ENCODE peak calls at places on chromosomes 4 and X, in five cellular contexts. One of them, this sample, is unnamed. For H3K4me1, the result is how much of the 10 kb centered on the place peaks cover.

GRCh38 chrX:18861436-18861950 is 122.4 kb downstream of the PHKA2 start:
- DNase-seq in psoas muscle: no peak
- DNase-seq in tibial artery: no peak
- DNase-seq in aorta: no peak
- DNase-seq in stomach: no peak
- DNase-seq in this sample: no peak

GRCh38 chr4:155376387-155377268 is at the start of gene MAP9:
- DNase-seq in aorta: peak
- DNase-seq in psoas muscle: peak
- DNase-seq in tibial artery: peak
- DNase-seq in stomach: peak
- DNase-seq in this sample: peak

GRCh38 chrX:1507511-1508463 is 29.2 kb downstream of the P2RY8 start:
- DNase-seq in psoas muscle: no peak
- DNase-seq in aorta: no peak
- DNase-seq in stomach: no peak
- DNase-seq in tibial artery: no peak
- DNase-seq in this sample: no peak

GRCh38 chrX:47849776-47850175 is 13.1 kb downstream of the ZNF81 start:
- DNase-seq in psoas muscle: no peak
- DNase-seq in aorta: no peak
- DNase-seq in stomach: no peak
- DNase-seq in tibial artery: no peak
- DNase-seq in this sample: no peak

GRCh38 chr4:8643441-8643840 is 50.9 kb downstream of the CPZ start:
- DNase-seq in tibial artery: peak
- DNase-seq in aorta: no peak
- DNase-seq in psoas muscle: no peak
- DNase-seq in stomach: peak
- DNase-seq in this sample: no peak

GRCh38 chrX:147738260-147738659 is 173.5 kb upstream of the FMR1 start:
- DNase-seq in aorta: no peak
- DNase-seq in psoas muscle: no peak
- DNase-seq in stomach: no peak
- DNase-seq in tibial artery: no peak
- DNase-seq in this sample: no peak

GRCh38 chrX:17627026-17627425 is 110.3 kb upstream of the SCML1 start:
- DNase-seq in psoas muscle: no peak
- DNase-seq in tibial artery: no peak
- DNase-seq in stomach: no peak
- DNase-seq in aorta: no peak
- DNase-seq in this sample: no peak

GRCh38 chrX:2500681-2501151 is at the start of the genes DHRSX and ZBED1:
- DNase-seq in tibial artery: no peak
- DNase-seq in stomach: peak
- DNase-seq in aorta: peak
- DNase-seq in psoas muscle: peak
- DNase-seq in this sample: peak

GRCh38 chr4:160745126-160745525 is 1418.7 kb downstream of the FSTL5 start:
- DNase-seq in tibial artery: no peak
- DNase-seq in psoas muscle: no peak
- DNase-seq in stomach: no peak
- DNase-seq in aorta: no peak
- DNase-seq in this sample: no peak

GRCh38 chr4:127188847-127189246 is 443.9 kb upstream of the INTU start:
- DNase-seq in stomach: no peak
- DNase-seq in psoas muscle: no peak
- DNase-seq in tibial artery: no peak
- DNase-seq in aorta: no peak
- DNase-seq in this sample: no peak

GRCh38 chr4:108056418-108056817 is 66.7 kb downstream of the HADH start:
- DNase-seq in psoas muscle: no peak
- DNase-seq in tibial artery: no peak
- DNase-seq in aorta: no peak
- DNase-seq in stomach: no peak
- DNase-seq in this sample: no peak
- H3K4me1 ChIP-seq in psoas muscle: under half
- H3K4me1 ChIP-seq in tibial artery: under half
- H3K4me1 ChIP-seq in aorta: under half
- H3K4me1 ChIP-seq in stomach: under half
- H3K4me1 ChIP-seq in this sample: under half

GRCh38 chr4:676871-677235 is 2.5 kb downstream of the MYL5 start:
- DNase-seq in aorta: peak
- DNase-seq in stomach: no peak
- DNase-seq in tibial artery: peak
- DNase-seq in psoas muscle: peak
- DNase-seq in this sample: no peak
- H3K4me1 ChIP-seq in aorta: under half
- H3K4me1 ChIP-seq in stomach: under half
- H3K4me1 ChIP-seq in tibial artery: under half
- H3K4me1 ChIP-seq in psoas muscle: half or more
- H3K4me1 ChIP-seq in this sample: half or more

DNA sequence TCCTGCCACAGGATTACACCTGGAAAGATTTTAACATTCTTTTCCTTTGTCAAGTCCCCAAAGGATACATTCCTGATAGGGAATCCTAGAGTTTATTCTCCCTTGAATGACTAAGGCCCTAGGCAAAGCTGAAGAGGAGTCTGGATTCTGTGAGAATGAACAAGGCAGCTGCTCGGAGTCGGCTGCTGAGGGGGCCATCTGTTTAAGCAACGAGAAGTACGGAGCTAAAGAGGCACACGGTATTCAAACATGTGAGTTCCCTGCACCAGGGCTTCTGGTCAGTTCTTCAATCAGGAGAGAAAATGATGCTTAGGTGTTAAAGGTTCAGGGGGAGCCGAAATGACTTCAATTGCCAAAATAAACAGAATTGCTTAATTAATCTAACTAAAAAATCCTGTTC is 97.6 kb downstream of the MGST2 start:
- DNase-seq in psoas muscle: no peak
- DNase-seq in stomach: no peak
- DNase-seq in aorta: no peak
- DNase-seq in tibial artery: no peak
- DNase-seq in this sample: no peak
- H3K4me1 ChIP-seq in psoas muscle: half or more
- H3K4me1 ChIP-seq in stomach: under half
- H3K4me1 ChIP-seq in aorta: under half
- H3K4me1 ChIP-seq in tibial artery: under half
- H3K4me1 ChIP-seq in this sample: half or more

DNA sequence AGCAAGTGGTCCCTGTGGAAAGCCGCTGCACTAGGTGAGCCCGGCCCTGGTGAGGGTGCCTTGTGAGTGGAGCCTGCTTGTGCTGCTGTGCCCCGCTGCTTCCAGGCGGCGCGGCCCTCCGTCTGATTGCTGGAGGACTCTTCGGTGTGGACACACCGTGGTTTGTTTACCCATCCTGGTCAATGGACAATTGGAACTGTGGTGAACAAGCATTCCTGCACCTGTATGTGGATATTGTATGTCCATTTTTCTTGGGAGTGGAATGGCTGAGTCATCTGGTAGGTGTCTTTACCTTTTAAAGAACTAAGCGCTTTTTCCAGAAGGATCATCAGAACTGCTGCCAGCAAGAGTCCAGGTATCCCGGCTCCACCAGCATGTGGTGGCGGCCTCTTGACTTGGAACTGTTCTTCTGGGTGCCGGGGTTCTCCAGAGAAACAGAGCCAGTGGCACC is 15.6 kb downstream of the MAEA start:
- DNase-seq in tibial artery: no peak
- DNase-seq in aorta: no peak
- DNase-seq in psoas muscle: peak
- DNase-seq in stomach: no peak
- DNase-seq in this sample: no peak
- H3K4me1 ChIP-seq in tibial artery: under half
- H3K4me1 ChIP-seq in aorta: under half
- H3K4me1 ChIP-seq in psoas muscle: under half
- H3K4me1 ChIP-seq in stomach: under half
- H3K4me1 ChIP-seq in this sample: under half

GRCh38 chr4:182756161-182756690 is 161.0 kb downstream of the DCTD start:
- DNase-seq in tibial artery: no peak
- DNase-seq in psoas muscle: no peak
- DNase-seq in stomach: no peak
- DNase-seq in aorta: no peak
- DNase-seq in this sample: no peak

GRCh38 chr4:182758288-182758687 is 158.9 kb downstream of the DCTD start:
- DNase-seq in tibial artery: no peak
- DNase-seq in stomach: no peak
- DNase-seq in aorta: no peak
- DNase-seq in psoas muscle: no peak
- DNase-seq in this sample: no peak

GRCh38 chr4:182749768-182750167 is 167.4 kb downstream of the DCTD start:
- DNase-seq in tibial artery: no peak
- DNase-seq in stomach: no peak
- DNase-seq in psoas muscle: no peak
- DNase-seq in aorta: no peak
- DNase-seq in this sample: no peak

GRCh38 chr4:182752158-182752910 is 164.9 kb downstream of the DCTD start:
- DNase-seq in psoas muscle: no peak
- DNase-seq in tibial artery: no peak
- DNase-seq in stomach: no peak
- DNase-seq in aorta: no peak
- DNase-seq in this sample: no peak

DNA sequence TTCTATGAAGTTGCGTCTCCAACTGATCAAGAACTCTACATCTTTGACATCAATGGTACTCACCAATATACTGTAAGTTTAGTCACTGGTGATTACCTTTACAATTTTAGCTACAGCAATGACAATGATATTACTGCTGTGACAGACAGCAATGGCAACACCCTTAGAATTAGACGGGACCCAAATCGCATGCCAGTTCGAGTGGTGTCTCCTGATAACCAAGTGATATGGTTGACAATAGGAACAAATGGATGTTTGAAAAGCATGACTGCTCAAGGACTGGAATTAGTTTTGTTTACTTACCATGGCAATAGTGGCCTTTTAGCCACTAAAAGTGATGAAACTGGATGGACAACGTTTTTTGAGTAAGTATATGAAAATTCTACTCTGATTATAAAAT is 162.3 kb downstream of the DCTD start:
- DNase-seq in stomach: no peak
- DNase-seq in tibial artery: no peak
- DNase-seq in aorta: no peak
- DNase-seq in psoas muscle: no peak
- DNase-seq in this sample: no peak
- H3K4me1 ChIP-seq in stomach: under half
- H3K4me1 ChIP-seq in tibial artery: under half
- H3K4me1 ChIP-seq in aorta: under half
- H3K4me1 ChIP-seq in psoas muscle: under half
- H3K4me1 ChIP-seq in this sample: under half

GRCh38 chr4:137524642-137525384 is 7.5 kb downstream of the PCDH18 start:
- DNase-seq in tibial artery: no peak
- DNase-seq in aorta: no peak
- DNase-seq in psoas muscle: no peak
- DNase-seq in stomach: no peak
- DNase-seq in this sample: no peak
- H3K4me1 ChIP-seq in tibial artery: half or more
- H3K4me1 ChIP-seq in aorta: under half
- H3K4me1 ChIP-seq in psoas muscle: under half
- H3K4me1 ChIP-seq in stomach: under half
- H3K4me1 ChIP-seq in this sample: under half

DNA sequence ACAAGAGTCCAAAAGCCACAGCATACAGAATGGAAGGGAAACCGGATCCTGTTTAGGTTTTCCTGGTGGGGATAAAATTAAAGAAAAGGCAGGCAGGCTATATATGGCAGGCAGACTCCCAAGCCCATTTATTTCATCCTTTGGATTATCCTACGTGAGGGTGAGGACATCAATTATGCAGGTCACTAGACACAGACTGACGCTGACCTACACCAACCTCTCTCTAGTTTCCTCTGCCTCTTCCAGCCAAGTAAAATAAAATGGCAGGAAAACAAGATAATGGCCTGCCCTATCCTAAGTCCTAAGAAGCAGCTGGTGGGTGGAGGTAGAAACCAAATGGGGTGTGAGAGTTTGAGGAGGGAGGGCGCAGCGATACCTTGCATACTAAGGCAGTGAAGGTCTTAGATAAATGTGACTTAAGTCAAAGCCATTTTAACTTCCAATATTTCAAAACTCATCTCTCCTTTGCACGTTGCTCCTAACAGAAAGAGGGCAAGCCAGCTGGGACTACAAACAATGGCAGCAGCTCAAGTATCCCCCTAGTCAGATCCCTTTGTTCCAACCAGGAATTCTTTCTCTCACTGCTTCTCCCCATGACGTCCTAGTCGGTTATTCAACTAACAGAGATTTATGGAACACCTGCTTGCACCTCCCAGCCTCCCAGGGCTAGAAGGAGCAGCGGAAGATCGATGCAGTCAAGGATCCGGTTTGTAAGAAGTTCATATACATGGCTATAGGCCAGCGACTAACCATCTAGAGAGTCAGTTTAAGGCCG is 72.8 kb downstream of the IRF2 start:
- DNase-seq in stomach: no peak
- DNase-seq in psoas muscle: no peak
- DNase-seq in aorta: no peak
- DNase-seq in tibial artery: no peak
- DNase-seq in this sample: no peak
- H3K4me1 ChIP-seq in stomach: under half
- H3K4me1 ChIP-seq in psoas muscle: half or more
- H3K4me1 ChIP-seq in aorta: under half
- H3K4me1 ChIP-seq in tibial artery: under half
- H3K4me1 ChIP-seq in this sample: half or more

DNA sequence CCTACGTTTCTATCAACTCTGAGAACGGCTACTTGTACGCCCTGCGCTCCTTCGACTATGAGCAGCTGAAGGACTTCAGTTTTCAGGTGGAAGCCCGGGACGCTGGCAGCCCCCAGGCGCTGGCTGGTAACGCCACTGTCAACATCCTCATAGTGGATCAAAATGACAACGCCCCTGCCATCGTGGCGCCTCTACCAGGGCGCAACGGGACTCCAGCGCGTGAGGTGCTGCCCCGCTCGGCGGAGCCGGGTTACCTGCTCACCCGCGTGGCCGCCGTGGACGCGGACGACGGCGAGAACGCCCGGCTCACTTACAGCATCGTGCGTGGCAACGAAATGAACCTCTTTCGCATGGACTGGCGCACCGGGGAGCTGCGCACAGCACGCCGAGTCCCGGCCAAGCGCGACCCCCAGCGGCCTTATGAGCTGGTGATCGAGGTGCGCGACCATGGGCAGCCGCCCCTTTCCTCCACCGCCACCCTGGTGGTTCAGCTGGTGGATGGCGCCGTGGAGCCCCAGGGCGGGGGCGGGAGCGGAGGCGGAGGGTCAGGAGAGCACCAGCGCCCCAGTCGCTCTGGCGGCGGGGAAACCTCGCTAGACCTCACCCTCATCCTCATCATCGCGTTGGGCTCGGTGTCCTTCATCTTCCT is 2.7 kb downstream of the PCDH10 start:
- DNase-seq in stomach: no peak
- DNase-seq in aorta: peak
- DNase-seq in tibial artery: peak
- DNase-seq in psoas muscle: peak
- DNase-seq in this sample: no peak
- H3K4me1 ChIP-seq in stomach: under half
- H3K4me1 ChIP-seq in aorta: under half
- H3K4me1 ChIP-seq in tibial artery: under half
- H3K4me1 ChIP-seq in psoas muscle: under half
- H3K4me1 ChIP-seq in this sample: half or more